ENCODE peak calls at places on chromosomes 6 and 20, in seven cellular contexts. P, T, F, O, X, E and R are unnamed samples.

GRCh38 chr6:37480951-37481597 is 18.6 kb downstream of the CCDC167 start:
- DNase-seq in T (no peak), F (no peak), E (no peak), X (no peak), O (no peak), P (no peak), R (no peak)

GRCh38 chr6:114342086-114342825 is 567 bp downstream of the HS3ST5 start:
- DNase-seq in X (no peak), F (no peak), P (no peak), T (peak), O (peak), E (peak), R (no peak)

GRCh38 chr6:157045831-157046454 is 268.8 kb downstream of the ARID1B start:
- DNase-seq in F (no peak), E (peak), O (no peak), X (no peak), P (no peak), T (no peak), R (no peak)

GRCh38 chr20:8388146-8388545 is 256.1 kb downstream of the PLCB1 start:
- DNase-seq in F (no peak), P (no peak), O (no peak), X (no peak), T (no peak), E (peak), R (no peak)

GRCh38 chr6:42338573-42339218 is 113.0 kb downstream of the TRERF1 start:
- DNase-seq in O (peak), F (no peak), T (no peak), X (peak), P (no peak), E (peak), R (no peak)

GRCh38 chr6:153401751-153402150 is 270.7 kb upstream of the RGS17 start:
- DNase-seq in O (no peak), E (peak), F (no peak), X (no peak), P (no peak), T (no peak), R (no peak)

GRCh38 chr6:38262041-38262440 is 377.7 kb downstream of the BTBD9 start:
- DNase-seq in T (no peak), E (peak), F (no peak), P (no peak), X (no peak), O (no peak), R (no peak)

GRCh38 chr6:33589723-33590530 is 9.9 kb upstream of the BAK1 start:
- DNase-seq in P (peak), T (peak), X (no peak), F (peak), E (peak), O (peak), R (peak)

GRCh38 chr6:158660331-158660730 is 10.5 kb downstream of the SYTL3 start:
- DNase-seq in X (no peak), F (no peak), O (peak), P (no peak), E (peak), T (peak), R (no peak)

GRCh38 chr20:31260326-31260932 is 3.0 kb downstream of the DEFB115 start:
- DNase-seq in O (peak), F (no peak), T (no peak), X (no peak), P (no peak), E (peak), R (no peak)

GRCh38 chr6:140486468-140487361 is 1112.3 kb upstream of the CITED2 start:
- DNase-seq in T (no peak), O (no peak), F (no peak), E (no peak), X (no peak), P (no peak), R (no peak)

GRCh38 chr6:111096246-111096645 is 8.9 kb downstream of the SLC16A10 start:
- DNase-seq in O (peak), E (peak), P (no peak), X (no peak), F (no peak), T (no peak), R (no peak)

GRCh38 chr6:28443112-28443773 is at the start of gene ZSCAN23:
- DNase-seq in F (peak), X (peak), P (peak), T (peak), O (peak), E (peak), R (no peak)

GRCh38 chr20:41142914-41143313 is 5.6 kb downstream of the PLCG1 start:
- DNase-seq in T (no peak), O (peak), P (no peak), X (peak), F (no peak), E (no peak), R (peak)